ENCODE peak calls at places on chromosomes 2 and 18, in five cellular contexts. H is progenitor cell of endocrine pancreas, X is PC-9, Y is fibroblast of pulmonary artery, R is endothelial cell. W is an unnamed sample.

GRCh38 chr2:58535182-58535581 is 294.1 kb upstream of the FANCL start:
- DNase-seq in H (no peak), X (no peak), Y (no peak), R (no peak), W (no peak)

GRCh38 chr18:8368490-8369217 is 240.6 kb upstream of the RAB12 start:
- DNase-seq in H (no peak), X (no peak), Y (no peak), R (no peak), W (no peak)

GRCh38 chr2:61949458-61950107 is 44.1 kb downstream of the COMMD1 start:
- DNase-seq in H (no peak), X (no peak), Y (no peak), R (no peak), W (no peak)

GRCh38 chr18:9325716-9326115 is 8.9 kb upstream of the TWSG1 start:
- DNase-seq in H (no peak), X (no peak), Y (peak), R (no peak), W (no peak)

GRCh38 chr2:40093036-40093673 is 314.1 kb upstream of the THUMPD2 start:
- DNase-seq in H (no peak), X (no peak), Y (peak), R (no peak), W (no peak)

GRCh38 chr18:79578396-79579260 is 101.0 kb upstream of the CTDP1 start:
- DNase-seq in H (no peak), X (no peak), Y (no peak), R (no peak), W (peak)

GRCh38 chr2:10188211-10188610 is 65.7 kb downstream of the RRM2 start:
- DNase-seq in H (peak), X (no peak), Y (peak), R (peak), W (no peak)

GRCh38 chr2:180983468-180984388 is 3.3 kb downstream of the UBE2E3 start:
- DNase-seq in H (no peak), X (peak), Y (peak), R (no peak), W (no peak)

GRCh38 chr18:34342960-34343359 is 118.2 kb upstream of the NOL4 start:
- DNase-seq in H (no peak), X (no peak), Y (peak), R (no peak), W (no peak)

GRCh38 chr2:196322963-196323810 is 151.8 kb upstream of the STK17B start:
- DNase-seq in H (no peak), X (no peak), Y (peak), R (no peak), W (no peak)

GRCh38 chr2:156383798-156384197 is 51.3 kb upstream of the NR4A2 start:
- DNase-seq in H (no peak), X (no peak), Y (no peak), R (no peak), W (no peak)

GRCh38 chr18:23485386-23485785 is 17.9 kb upstream of the RMC1 start:
- DNase-seq in H (no peak), X (no peak), Y (no peak), R (no peak), W (no peak)

GRCh38 chr2:10237392-10238321 is 65.0 kb upstream of the HPCAL1 start:
- DNase-seq in H (no peak), X (no peak), Y (no peak), R (no peak), W (no peak)

GRCh38 chr18:10414293-10414842 is 40.1 kb upstream of the APCDD1 start:
- DNase-seq in H (no peak), X (no peak), Y (no peak), R (no peak), W (no peak)

GRCh38 chr2:37561615-37562569 is 109.5 kb downstream of the CDC42EP3 start:
- DNase-seq in H (no peak), X (peak), Y (peak), R (no peak), W (no peak)

GRCh38 chr18:61637319-61637718 is 255.5 kb downstream of the RNF152 start:
- DNase-seq in H (no peak), X (no peak), Y (no peak), R (peak), W (no peak)

GRCh38 chr18:12531747-12532146 is 124.0 kb downstream of the PRELID3A start:
- DNase-seq in H (no peak), X (peak), Y (no peak), R (no peak), W (no peak)

GRCh38 chr2:42095923-42096408 is 48.1 kb downstream of the PKDCC start:
- DNase-seq in H (no peak), X (peak), Y (peak), R (peak), W (peak)

GRCh38 chr2:23542390-23542789 is 157.4 kb downstream of the KLHL29 start:
- DNase-seq in H (no peak), X (no peak), Y (no peak), R (no peak), W (no peak)

GRCh38 chr18:62716679-62717058 is 1.3 kb downstream of the PHLPP1 start:
- DNase-seq in H (peak), X (peak), Y (no peak), R (peak), W (peak)

DNA sequence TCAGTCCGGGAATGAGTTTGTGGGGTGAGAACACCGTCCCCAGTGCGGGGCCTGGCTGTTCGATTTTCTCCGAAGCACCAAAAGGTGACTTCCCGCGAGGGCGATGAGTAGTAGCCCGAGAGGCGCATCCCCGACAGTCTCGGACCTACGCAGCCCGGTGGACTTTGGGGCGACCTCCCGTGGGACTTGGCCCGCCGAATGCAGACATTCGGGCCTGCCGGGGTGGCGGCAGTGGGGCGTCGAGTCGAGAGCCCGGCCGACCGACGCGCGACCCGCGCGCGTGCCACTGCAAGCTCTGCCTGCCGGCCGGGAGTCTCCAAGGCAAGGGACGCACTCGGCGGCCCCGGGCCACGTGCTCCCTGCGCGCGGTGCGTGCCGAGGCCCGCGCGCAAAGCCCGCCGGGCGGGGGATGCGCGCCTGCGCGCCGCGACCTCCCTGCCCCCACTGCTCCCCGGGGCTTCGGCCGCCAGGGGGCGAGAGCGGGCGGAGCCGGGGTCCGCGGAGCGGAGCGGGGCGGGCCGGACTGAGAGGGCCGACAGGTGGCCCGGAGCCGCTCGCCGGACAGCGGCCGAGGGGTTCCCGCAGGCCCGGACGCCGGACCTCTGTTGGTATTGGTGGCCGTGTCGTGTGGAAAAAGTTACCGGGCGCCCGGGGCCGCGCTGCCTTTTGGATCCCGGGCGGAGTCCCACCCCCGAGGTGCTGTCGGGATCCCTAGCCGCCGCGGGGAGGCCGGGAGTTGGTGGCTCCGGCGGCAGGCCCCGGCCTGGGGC is 1.8 kb downstream of the PTMA start:
- DNase-seq in H (peak), X (peak), Y (peak), R (peak), W (peak)
- TF ChIP-seq CTCF in H (peak), X (no peak), Y (peak), R (peak), W (peak)

GRCh38 chr2:110876167-110876999 is 144.0 kb downstream of the ACOXL start:
- DNase-seq in H (no peak), X (no peak), Y (no peak), R (no peak), W (no peak)
- TF ChIP-seq CTCF in H (peak), X (no peak), Y (no peak), R (peak), W (no peak)

GRCh38 chr2:139916822-139917221 is 1136.6 kb upstream of the NXPH2 start:
- DNase-seq in H (no peak), X (no peak), Y (no peak), R (no peak), W (no peak)
- TF ChIP-seq CTCF in H (no peak), X (peak), Y (no peak), R (no peak), W (no peak)

GRCh38 chr2:174749793-174750192 is 14.5 kb downstream of the CHRNA1 start:
- DNase-seq in H (no peak), X (no peak), Y (no peak), R (no peak), W (no peak)

GRCh38 chr2:174753038-174753633 is 11.1 kb downstream of the CHRNA1 start:
- DNase-seq in H (no peak), X (no peak), Y (no peak), R (no peak), W (no peak)

GRCh38 chr2:174748948-174749347 is 15.3 kb downstream of the CHRNA1 start:
- DNase-seq in H (peak), X (peak), Y (peak), R (peak), W (peak)

GRCh38 chr2:174752403-174753037 is 11.8 kb downstream of the CHRNA1 start:
- DNase-seq in H (no peak), X (no peak), Y (no peak), R (no peak), W (no peak)

DNA sequence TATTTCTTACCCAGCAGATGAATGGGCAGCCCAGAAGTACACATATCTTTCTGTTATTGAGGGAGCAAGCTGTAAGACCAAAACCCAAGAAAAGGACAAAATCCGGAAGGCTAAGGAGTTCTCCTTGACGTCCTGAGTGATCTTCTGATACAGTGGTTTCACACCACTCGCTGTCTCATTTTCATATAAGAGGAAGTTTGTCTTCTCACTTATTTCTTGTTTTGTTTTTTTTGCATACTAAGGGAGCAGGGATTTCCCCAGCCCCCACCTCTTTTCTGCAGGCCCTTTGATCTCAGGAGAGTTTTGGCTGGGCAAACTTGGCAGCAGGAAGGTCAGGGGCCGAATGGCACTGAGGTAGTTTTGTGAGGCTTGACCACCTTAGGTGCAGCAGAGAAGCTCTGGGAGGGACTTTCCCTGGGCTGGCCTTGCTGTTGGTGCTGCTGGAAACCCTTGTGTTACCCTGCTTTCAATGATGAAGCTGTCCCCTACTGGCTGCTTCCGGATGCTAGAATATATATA is 13.3 kb downstream of the CHRNA1 start:
- DNase-seq in H (no peak), X (no peak), Y (no peak), R (no peak), W (peak)
- TF ChIP-seq CTCF in H (no peak), X (no peak), Y (no peak), R (no peak), W (no peak)

GRCh38 chr2:4745056-4745455 is 947.1 kb upstream of the SOX11 start:
- DNase-seq in H (no peak), X (no peak), Y (no peak), R (no peak), W (no peak)

GRCh38 chr2:4745596-4745995 is 946.6 kb upstream of the SOX11 start:
- DNase-seq in H (no peak), X (no peak), Y (no peak), R (no peak), W (no peak)
- TF ChIP-seq CTCF in H (no peak), X (no peak), Y (no peak), R (no peak), W (no peak)

W was measured in CD4-positive, alpha-beta T cell.